ENCODE peak calls at places on chromosomes 6 and 20, in ten cellular contexts. O is prostate gland, U is transverse colon, R is SK-N-SH, L is HCT116, B is stomach, E is GM12878, Z is H1, C is breast epithelium, N is HepG2. Q is an unnamed sample.

GRCh38 chr6:138680085-138680484 is 93.5 kb upstream of the CCDC28A start:
- DNase-seq in O (peak; percentile 10), U (no peak), R (no peak), L (no peak), B (no peak), E (no peak), Z (no peak), C (no peak), N (no peak), Q (no peak)

GRCh38 chr6:26273673-26274595 is 91.1 kb upstream of the BTN3A2 start:
- DNase-seq in O (no peak), U (no peak), R (no peak), L (no peak), B (no peak), E (no peak), Z (no peak), C (no peak), N (no peak), Q (no peak)

GRCh38 chr6:149033454-149034241 is 283.9 kb upstream of the TAB2 start:
- DNase-seq in O (no peak), U (no peak), R (no peak), L (no peak), B (no peak), E (peak; percentile 78), Z (no peak), C (no peak), N (no peak), Q (no peak)

GRCh38 chr6:137810554-137811120 is 56.4 kb upstream of the TNFAIP3 start:
- DNase-seq in O (no peak), U (no peak), R (no peak), L (no peak), B (no peak), E (no peak), Z (no peak), C (no peak), N (peak; percentile 78), Q (no peak)

GRCh38 chr20:23249541-23249940 is 101.0 kb upstream of the NXT1 start:
- DNase-seq in O (no peak), U (no peak), R (no peak), L (no peak), B (no peak), E (no peak), Z (no peak), C (no peak), N (no peak), Q (peak; percentile 35)

GRCh38 chr6:140156131-140156530 is 781.7 kb upstream of the CITED2 start:
- DNase-seq in O (no peak), U (no peak), R (no peak), L (no peak), B (no peak), E (no peak), Z (no peak), C (no peak), N (no peak), Q (no peak)

GRCh38 chr6:31676322-31676903 is 4.5 kb downstream of the LY6G5C start:
- DNase-seq in O (no peak), U (no peak), R (no peak), L (no peak), B (no peak), E (no peak), Z (no peak), C (no peak), N (no peak), Q (no peak)

GRCh38 chr6:47221565-47221964 is 88.1 kb downstream of the TNFRSF21 start:
- DNase-seq in O (no peak), U (no peak), R (no peak), L (no peak), B (no peak), E (no peak), Z (peak; percentile 70), C (no peak), N (no peak), Q (no peak)

GRCh38 chr20:35146922-35147574 is at the start of gene EDEM2:
- DNase-seq in O (peak; percentile 91), U (peak; percentile 95), R (peak; percentile 95), L (peak; percentile 92), B (peak; percentile 94), E (peak; percentile 88), Z (peak; percentile 97), C (peak; percentile 90), N (peak; percentile 98), Q (peak; percentile 97)

GRCh38 chr20:21395666-21396044 is 1.7 kb downstream of the NKX2-4 start:
- DNase-seq in O (no peak), U (no peak), R (no peak), L (no peak), B (no peak), E (no peak), Z (no peak), C (no peak), N (no peak), Q (no peak)

GRCh38 chr6:79404261-79404660 is 133.0 kb downstream of the LCA5 start:
- DNase-seq in O (no peak), U (no peak), R (no peak), L (no peak), B (no peak), E (no peak), Z (no peak), C (no peak), N (peak; percentile 28), Q (no peak)

GRCh38 chr20:17961600-17961965 is 7.0 kb downstream of the SNX5 start:
- DNase-seq in O (no peak), U (no peak), R (no peak), L (no peak), B (no peak), E (no peak), Z (no peak), C (no peak), N (no peak), Q (no peak)

GRCh38 chr6:16759181-16759645 is 2.0 kb downstream of the ATXN1 start:
- DNase-seq in O (no peak), U (no peak), R (no peak), L (no peak), B (no peak), E (no peak), Z (no peak), C (no peak), N (no peak), Q (no peak)

GRCh38 chr20:43983359-43983758 is 68.7 kb downstream of the TOX2 start:
- DNase-seq in O (no peak), U (peak; percentile 80), R (no peak), L (no peak), B (no peak), E (no peak), Z (peak; percentile 70), C (no peak), N (no peak), Q (no peak)

GRCh38 chr6:106512048-106512957 is 117.0 kb downstream of the RTN4IP1 start:
- DNase-seq in O (peak; percentile 56), U (peak; percentile 92), R (peak; percentile 61), L (no peak), B (peak; percentile 84), E (no peak), Z (peak; percentile 79), C (peak; percentile 79), N (peak; percentile 68), Q (peak; percentile 98)

GRCh38 chr20:50567860-50568548 is 57.8 kb downstream of the PTPN1 start:
- DNase-seq in O (no peak), U (no peak), R (no peak), L (no peak), B (no peak), E (no peak), Z (no peak), C (no peak), N (no peak), Q (no peak)

GRCh38 chr20:1798982-1799381 is 96.2 kb upstream of the SIRPA start:
- DNase-seq in O (no peak), U (no peak), R (no peak), L (no peak), B (no peak), E (no peak), Z (no peak), C (no peak), N (no peak), Q (no peak)

GRCh38 chr20:17959257-17959627 is 9.4 kb downstream of the SNX5 start:
- DNase-seq in O (no peak), U (no peak), R (no peak), L (no peak), B (no peak), E (no peak), Z (no peak), C (no peak), N (no peak), Q (no peak)

GRCh38 chr6:135191508-135192255 is 10.6 kb downstream of the MYB start:
- DNase-seq in O (no peak), U (no peak), R (no peak), L (no peak), B (no peak), E (no peak), Z (no peak), C (no peak), N (no peak), Q (no peak)

GRCh38 chr6:36623547-36624459 is 29.6 kb downstream of the SRSF3 start:
- DNase-seq in O (peak; percentile 89), U (peak; percentile 94), R (peak; percentile 83), L (peak; percentile 58), B (peak; percentile 93), E (peak; percentile 68), Z (peak; percentile 96), C (peak; percentile 90), N (peak; percentile 77), Q (peak; percentile 91)

GRCh38 chr20:47201074-47201730 is 155.3 kb downstream of the ZMYND8 start:
- DNase-seq in O (no peak), U (no peak), R (no peak), L (peak; percentile 34), B (no peak), E (no peak), Z (no peak), C (no peak), N (peak; percentile 41), Q (peak; percentile 7)

GRCh38 chr6:113654396-113654795 is 202.7 kb upstream of the MARCKS start:
- DNase-seq in O (peak; percentile 91), U (peak; percentile 39), R (no peak), L (peak; percentile 41), B (peak; percentile 84), E (no peak), Z (no peak), C (peak; percentile 81), N (no peak), Q (no peak)
- TF ChIP-seq POLR2AphosphoS5 in O (peak; percentile 88), U (no peak), R (no peak), L (peak; percentile 33), B (peak; percentile 80), E (no peak), Z (no peak), C (peak; percentile 74), N (no peak), Q (no peak)

GRCh38 chr6:34679552-34680255 is 16.9 kb downstream of the ILRUN start:
- DNase-seq in O (no peak), U (no peak), R (no peak), L (no peak), B (no peak), E (no peak), Z (no peak), C (no peak), N (no peak), Q (no peak)
- TF ChIP-seq POLR2AphosphoS5 in O (no peak), U (no peak), R (no peak), L (no peak), B (no peak), E (no peak), Z (no peak), C (no peak), N (no peak), Q (no peak)

GRCh38 chr6:1424306-1424927 is 35.0 kb downstream of the FOXF2 start:
- DNase-seq in O (peak; percentile 33), U (peak; percentile 51), R (peak; percentile 34), L (peak; percentile 60), B (peak; percentile 63), E (no peak), Z (peak; percentile 68), C (no peak), N (peak; percentile 54), Q (no peak)
- TF ChIP-seq POLR2AphosphoS5 in O (peak; percentile 16), U (no peak), R (no peak), L (no peak), B (no peak), E (no peak), Z (no peak), C (no peak), N (no peak), Q (no peak)

GRCh38 chr6:144434308-144434990 is 149.3 kb downstream of the UTRN start:
- DNase-seq in O (no peak), U (no peak), R (no peak), L (no peak), B (no peak), E (no peak), Z (no peak), C (no peak), N (no peak), Q (no peak)
- TF ChIP-seq POLR2AphosphoS5 in O (no peak), U (no peak), R (no peak), L (no peak), B (no peak), E (no peak), Z (no peak), C (no peak), N (no peak), Q (no peak)